ENCODE peak calls at places on chromosomes 1 and 21, in six cellular contexts. D, Q, Y, F, C and W are unnamed samples.

GRCh38 chr1:93704063-93704462 is 22.4 kb upstream of the BCAR3 start:
- DNase-seq in D (no peak), Q (peak), Y (no peak), F (no peak), C (no peak), W (no peak)

GRCh38 chr1:183210678-183211077 is 24.6 kb downstream of the LAMC2 start:
- DNase-seq in D (no peak), Q (no peak), Y (no peak), F (no peak), C (no peak), W (no peak)

GRCh38 chr1:237748192-237748591 is 142.5 kb downstream of the ZP4 start:
- DNase-seq in D (no peak), Q (no peak), Y (no peak), F (no peak), C (no peak), W (no peak)

GRCh38 chr21:40841524-40842196 is 5.3 kb downstream of the DSCAM start:
- DNase-seq in D (peak), Q (peak), Y (peak), F (peak), C (no peak), W (no peak)

GRCh38 chr1:205456383-205456867 is 580 bp upstream of the BLACAT1 start:
- DNase-seq in D (peak), Q (no peak), Y (no peak), F (no peak), C (no peak), W (no peak)

GRCh38 chr1:215844266-215844665 is 277.2 kb downstream of the KCTD3 start:
- DNase-seq in D (no peak), Q (no peak), Y (no peak), F (no peak), C (no peak), W (no peak)

GRCh38 chr21:35616090-35616489 is 444.2 kb downstream of the SETD4 start:
- DNase-seq in D (no peak), Q (peak), Y (no peak), F (no peak), C (no peak), W (no peak)

GRCh38 chr1:14897080-14897449 is 256.5 kb upstream of the TMEM51 start:
- DNase-seq in D (no peak), Q (no peak), Y (no peak), F (no peak), C (no peak), W (no peak)

GRCh38 chr1:16120940-16121410 is 34.9 kb downstream of the EPHA2 start:
- DNase-seq in D (no peak), Q (no peak), Y (no peak), F (peak), C (no peak), W (no peak)

GRCh38 chr21:45965084-45965826 is 16.3 kb upstream of the COL6A1 start:
- DNase-seq in D (no peak), Q (no peak), Y (no peak), F (no peak), C (no peak), W (no peak)

GRCh38 chr1:1345384-1345783 is 3.8 kb downstream of the DVL1 start:
- DNase-seq in D (no peak), Q (no peak), Y (no peak), F (no peak), C (no peak), W (no peak)

GRCh38 chr21:27759091-27759659 is 792.3 kb upstream of the ADAMTS5 start:
- DNase-seq in D (no peak), Q (peak), Y (peak), F (no peak), C (no peak), W (no peak)

GRCh38 chr21:19992540-19992939 is 1005.7 kb upstream of the NCAM2 start:
- DNase-seq in D (no peak), Q (no peak), Y (no peak), F (no peak), C (no peak), W (no peak)

GRCh38 chr1:153697191-153697872 is 18.8 kb downstream of the NPR1 start:
- DNase-seq in D (no peak), Q (no peak), Y (no peak), F (no peak), C (no peak), W (no peak)

GRCh38 chr1:161427733-161428516 is 60.2 kb upstream of the CFAP126 start:
- DNase-seq in D (no peak), Q (no peak), Y (no peak), F (no peak), C (no peak), W (no peak)

GRCh38 chr1:167966050-167966449 is 29.2 kb upstream of the MPC2 start:
- DNase-seq in D (no peak), Q (no peak), Y (no peak), F (no peak), C (no peak), W (no peak)

GRCh38 chr1:18480315-18481189 is at the start of gene KLHDC7A:
- DNase-seq in D (peak), Q (no peak), Y (no peak), F (peak), C (no peak), W (no peak)

GRCh38 chr1:53197301-53198205 is 929 bp downstream of the CPT2 start:
- DNase-seq in D (no peak), Q (no peak), Y (no peak), F (no peak), C (no peak), W (no peak)

GRCh38 chr1:178262101-178262500 is 168.2 kb downstream of the RASAL2 start:
- DNase-seq in D (no peak), Q (peak), Y (no peak), F (no peak), C (no peak), W (no peak)

GRCh38 chr21:45843426-45843825 is 138.1 kb upstream of the COL6A1 start:
- DNase-seq in D (no peak), Q (no peak), Y (no peak), F (no peak), C (no peak), W (no peak)

GRCh38 chr1:53666566-53666965 is 72.4 kb downstream of the GLIS1 start:
- DNase-seq in D (no peak), Q (no peak), Y (no peak), F (no peak), C (no peak), W (no peak)

GRCh38 chr1:222843434-222844107 is 28.7 kb downstream of the DISP1 start:
- DNase-seq in D (no peak), Q (no peak), Y (no peak), F (no peak), C (no peak), W (no peak)

GRCh38 chr1:228333739-228334115 is 72.9 kb downstream of the TRIM11 start:
- DNase-seq in D (no peak), Q (no peak), Y (no peak), F (peak), C (no peak), W (no peak)

GRCh38 chr1:30889506-30889905 is 19.1 kb downstream of the SDC3 start:
- DNase-seq in D (no peak), Q (no peak), Y (no peak), F (no peak), C (no peak), W (no peak)

GRCh38 chr1:110234691-110235090 is 24.6 kb downstream of the KCNC4 start:
- DNase-seq in D (no peak), Q (no peak), Y (no peak), F (no peak), C (no peak), W (no peak)

GRCh38 chr1:43463461-43463860 is 9.7 kb upstream of the HYI start:
- DNase-seq in D (no peak), Q (no peak), Y (no peak), F (no peak), C (no peak), W (no peak)

GRCh38 chr1:10122926-10123325 is 87.4 kb upstream of the KIF1B start:
- DNase-seq in D (no peak), Q (no peak), Y (no peak), F (no peak), C (no peak), W (no peak)

GRCh38 chr1:168583571-168583970 is 7.2 kb downstream of the XCL1 start:
- DNase-seq in D (no peak), Q (no peak), Y (no peak), F (no peak), C (no peak), W (no peak)

GRCh38 chr1:218728994-218729393 is 383.9 kb downstream of the TGFB2 start:
- DNase-seq in D (no peak), Q (no peak), Y (no peak), F (no peak), C (no peak), W (no peak)

GRCh38 chr1:108661030-108661609 is at the start of gene HENMT1:
- DNase-seq in D (peak), Q (peak), Y (peak), F (peak), C (peak), W (no peak)

GRCh38 chr21:43758132-43758619 is 17.9 kb downstream of the CSTB start:
- DNase-seq in D (no peak), Q (no peak), Y (no peak), F (no peak), C (no peak), W (no peak)

GRCh38 chr1:36918604-36919003 is 115.7 kb downstream of the GRIK3 start:
- DNase-seq in D (no peak), Q (no peak), Y (no peak), F (no peak), C (no peak), W (no peak)

GRCh38 chr1:175891783-175892309 is 148.5 kb upstream of the TNR start:
- DNase-seq in D (no peak), Q (no peak), Y (no peak), F (no peak), C (no peak), W (no peak)

GRCh38 chr1:204725821-204726448 is 40.4 kb upstream of the LRRN2 start:
- DNase-seq in D (no peak), Q (no peak), Y (no peak), F (no peak), C (no peak), W (no peak)